ENCODE peak calls at places on chromosome 19, in four cellular contexts. Z, B, E and S are unnamed samples.

GRCh38 chr19:15042003-15042402 is 7.3 kb upstream of the CASP14 start:
- DNase-seq in Z (no peak), B (no peak), E (no peak), S (no peak)

GRCh38 chr19:8209965-8210659 is 942 bp downstream of the CERS4 start:
- DNase-seq in Z (peak; percentile 60), B (no peak), E (no peak), S (no peak)

GRCh38 chr19:15015946-15016542 is 33.2 kb upstream of the CASP14 start:
- DNase-seq in E (no peak), B (peak; percentile 70), Z (no peak), S (peak; percentile 36)

GRCh38 chr19:21143846-21144245 is 2.0 kb downstream of the ZNF431 start:
- DNase-seq in E (no peak), B (no peak), Z (no peak), S (peak; percentile 3)

GRCh38 chr19:45470147-45471081 is 2.6 kb downstream of the FOSB start:
- DNase-seq in E (no peak), Z (no peak), B (peak; percentile 59), S (no peak)

GRCh38 chr19:13985771-13986347 is 20.3 kb downstream of the RFX1 start:
- DNase-seq in Z (no peak), B (no peak), E (no peak), S (no peak)

GRCh38 chr19:55373318-55373992 is 3.2 kb upstream of the TMEM190 start:
- DNase-seq in E (no peak), Z (no peak), B (no peak), S (no peak)

GRCh38 chr19:23283925-23284324 is 33.7 kb upstream of the ZNF724 start:
- DNase-seq in B (peak; percentile 23), E (no peak), Z (no peak), S (peak; percentile 43)

GRCh38 chr19:41897820-41898219 is 14.8 kb downstream of the ARHGEF1 start:
- DNase-seq in E (no peak), Z (no peak), B (peak; percentile 12), S (no peak)

GRCh38 chr19:19170053-19170945 is at the start of gene MEF2B:
- DNase-seq in B (peak; percentile 98), E (no peak), Z (peak; percentile 82), S (peak; percentile 86)

GRCh38 chr19:30319876-30320275 is 52.3 kb upstream of the ZNF536 start:
- DNase-seq in B (no peak), Z (no peak), E (no peak), S (no peak)

GRCh38 chr19:13843104-13843921 is 33.6 kb upstream of the NANOS3 start:
- DNase-seq in E (no peak), B (no peak), Z (no peak), S (no peak)

GRCh38 chr19:55700813-55701212 is 25.8 kb downstream of the EPN1 start:
- DNase-seq in E (no peak), B (no peak), Z (no peak), S (no peak)

GRCh38 chr19:50909240-50910070 is 1.7 kb downstream of the KLK4 start:
- DNase-seq in B (peak; percentile 99), E (peak; percentile 86), Z (no peak), S (peak; percentile 43)

GRCh38 chr19:8149261-8150094 is at the start of gene FBN3:
- DNase-seq in Z (no peak), B (peak; percentile 52), E (no peak), S (no peak)

GRCh38 chr19:49896863-49897621 is at the start of gene IL4I1:
- DNase-seq in B (no peak), Z (no peak), E (no peak), S (no peak)

GRCh38 chr19:367561-367960 is 23.0 kb upstream of the MIER2 start:
- DNase-seq in E (no peak), Z (no peak), B (no peak), S (no peak)

GRCh38 chr19:57068921-57069697 is 50.7 kb upstream of the USP29 start:
- DNase-seq in B (no peak), E (no peak), Z (peak; percentile 58), S (peak; percentile 2)

GRCh38 chr19:55384576-55385235 is 614 bp upstream of the TMEM238 start:
- DNase-seq in Z (peak; percentile 65), B (no peak), E (no peak), S (peak; percentile 65)

GRCh38 chr19:5719274-5719960 is 529 bp downstream of the LONP1 start:
- DNase-seq in B (peak; percentile 8), Z (no peak), E (no peak), S (peak; percentile 68)

GRCh38 chr19:16585808-16586476 is 13.7 kb upstream of the SLC35E1 start:
- DNase-seq in Z (no peak), B (no peak), E (no peak), S (no peak)
- TF ChIP-seq POLR2A in Z (no peak), B (no peak), E (no peak), S (no peak)

GRCh38 chr19:43474986-43475705 is 9.7 kb upstream of the LYPD3 start:
- DNase-seq in B (peak; percentile 99), E (peak; percentile 99), Z (peak; percentile 95), S (peak; percentile 96)
- TF ChIP-seq POLR2A in B (peak; percentile 86), E (peak; percentile 72), Z (peak; percentile 47), S (peak; percentile 66)

DNA sequence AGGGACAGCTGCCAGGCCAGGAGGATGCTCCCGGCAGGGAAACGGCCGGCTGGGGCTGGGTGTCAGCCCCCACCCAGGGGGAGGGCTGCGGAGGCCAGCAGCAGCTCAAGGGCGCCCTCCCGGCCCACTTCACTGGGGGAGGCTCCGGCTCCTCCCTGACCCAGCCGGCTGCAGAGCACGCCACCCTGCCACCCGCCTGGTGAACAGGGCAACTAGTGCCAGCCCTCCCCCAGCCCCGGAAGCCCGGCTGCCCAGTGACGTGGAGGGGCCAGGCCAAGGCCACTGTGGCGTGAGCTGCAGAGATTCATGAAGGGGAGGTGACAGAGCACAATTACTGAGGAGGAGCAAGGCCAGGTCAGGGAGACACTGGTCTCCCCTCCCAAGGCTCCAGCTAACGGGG is 14.7 kb downstream of the REXO1 start:
- DNase-seq in Z (peak; percentile 95), B (no peak), E (no peak), S (no peak)
- TF ChIP-seq POLR2A in Z (peak; percentile 93), B (no peak), E (no peak), S (no peak)

GRCh38 chr19:3783660-3784584 is 2.3 kb downstream of the MATK start:
- DNase-seq in E (no peak), B (peak; percentile 57), Z (no peak), S (no peak)

GRCh38 chr19:3785938-3786824 is at the start of gene MATK:
- DNase-seq in E (no peak), B (peak; percentile 86), Z (no peak), S (no peak)

GRCh38 chr19:3784607-3785463 is 1.3 kb downstream of the MATK start:
- DNase-seq in B (no peak), E (peak; percentile 41), Z (no peak), S (no peak)

GRCh38 chr19:3782903-3783302 is 3.3 kb downstream of the MATK start:
- DNase-seq in B (no peak), E (no peak), Z (no peak), S (no peak)

DNA sequence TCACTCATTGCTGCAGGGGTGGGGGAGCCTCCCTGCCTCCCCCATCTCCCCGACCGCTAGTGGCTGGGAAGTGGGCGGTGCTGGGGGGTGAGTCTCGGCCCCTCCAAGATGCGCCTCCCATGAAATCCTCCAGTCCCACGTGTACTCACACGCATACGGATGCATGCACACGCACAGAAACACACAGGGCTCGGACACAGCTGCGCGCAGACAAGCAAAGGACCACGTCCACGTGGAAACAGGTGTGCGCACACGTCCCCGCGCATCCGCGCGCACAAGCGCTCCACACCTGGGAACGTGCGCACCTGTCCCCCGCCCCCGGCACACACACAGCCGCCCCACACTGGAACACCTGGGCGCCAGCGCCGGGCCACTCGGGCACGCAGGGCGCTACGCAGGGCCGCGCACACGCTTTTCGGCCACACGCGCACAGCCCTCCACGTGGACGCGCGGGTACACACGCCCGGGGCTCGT is 680 bp downstream of the MATK start:
- DNase-seq in E (no peak), Z (no peak), B (peak; percentile 77), S (no peak)
- TF ChIP-seq POLR2A in E (no peak), Z (no peak), B (peak; percentile 49), S (no peak)

GRCh38 chr19:17797397-17798201 is 2.7 kb downstream of the B3GNT3 start:
- DNase-seq in E (peak; percentile 78), Z (peak; percentile 77), B (no peak), S (no peak)

GRCh38 chr19:17796838-17797168 is 1.9 kb downstream of the B3GNT3 start:
- DNase-seq in Z (no peak), B (no peak), E (no peak), S (no peak)

GRCh38 chr19:17795495-17795856 is 538 bp downstream of the B3GNT3 start:
- DNase-seq in E (no peak), Z (no peak), B (no peak), S (no peak)

GRCh38 chr19:17794731-17795494 is at the start of gene B3GNT3:
- DNase-seq in E (peak; percentile 47), Z (peak; percentile 80), B (peak; percentile 83), S (peak; percentile 42)

DNA sequence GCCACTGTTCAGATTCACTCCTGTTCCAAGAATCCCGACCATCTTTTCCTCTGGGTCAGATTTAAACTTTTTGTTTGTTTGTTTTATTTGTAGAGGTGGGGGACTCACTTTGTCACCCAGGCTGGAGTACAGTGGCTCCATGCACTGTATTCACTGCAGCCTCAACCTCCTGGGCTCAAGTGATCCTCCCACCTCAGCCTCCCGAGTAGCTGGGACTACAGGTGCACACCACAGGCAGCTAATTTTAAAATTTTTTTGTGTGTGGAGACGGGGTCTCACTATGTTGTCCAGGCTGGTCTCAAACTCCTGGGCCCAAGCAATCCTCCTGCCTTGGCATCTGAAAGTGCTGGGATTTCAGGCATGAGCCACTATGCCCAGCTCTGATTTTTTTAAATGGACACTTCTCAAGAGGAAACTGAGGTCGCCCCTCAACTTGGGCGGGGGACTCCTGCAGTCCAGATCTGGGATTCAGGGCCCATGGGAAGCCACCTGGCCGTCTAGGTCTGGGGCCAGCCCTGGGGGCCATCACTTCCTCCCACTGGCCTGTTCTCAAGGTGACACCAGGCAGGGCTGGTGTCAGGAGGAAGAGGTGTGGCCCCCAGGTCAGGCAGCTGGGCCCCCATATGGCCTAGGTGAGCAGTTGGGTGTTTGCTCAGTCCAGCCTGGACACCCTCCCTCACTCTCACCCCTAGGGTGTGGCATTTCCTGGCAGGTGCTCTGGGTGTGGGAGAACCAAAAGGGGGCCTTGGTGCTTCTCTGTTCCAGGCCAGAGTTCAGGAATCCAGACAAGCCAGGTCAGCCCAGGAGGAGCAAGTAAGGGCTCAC is 1.3 kb downstream of the B3GNT3 start:
- DNase-seq in E (no peak), B (no peak), Z (peak; percentile 55), S (no peak)
- TF ChIP-seq POLR2A in E (no peak), B (no peak), Z (peak; percentile 44), S (no peak)